ENCODE peak calls at places on chromosomes 4 and X, in seven cellular contexts. One of them, this sample, is unnamed.

GRCh38 chrX:3271485-3272186 is 74.8 kb downstream of the MXRA5 start:
- DNase-seq in MM.1S: no peak
- DNase-seq in lower lobe of right lung: no peak
- DNase-seq in LoVo: no peak
- DNase-seq in hippocampal formation: no peak
- DNase-seq in NCI-H510A treated with DMSO at 0.1 percent for 48 hours: no peak
- DNase-seq in stimulated activated CD4-positive, alpha-beta T cell treated with anti-CD3 and anti-CD28 coated beads, Interleukin-12 subunit alpha, Interleukin-12 subunit beta, amount 100 ng/mL, for 4 hours: no peak
- DNase-seq in this sample: no peak

GRCh38 chr4:113065629-113066028 is 16.2 kb downstream of the ANK2 start:
- DNase-seq in MM.1S: no peak
- DNase-seq in lower lobe of right lung: no peak
- DNase-seq in LoVo: no peak
- DNase-seq in hippocampal formation: no peak
- DNase-seq in NCI-H510A treated with DMSO at 0.1 percent for 48 hours: peak
- DNase-seq in stimulated activated CD4-positive, alpha-beta T cell treated with anti-CD3 and anti-CD28 coated beads, Interleukin-12 subunit alpha, Interleukin-12 subunit beta, amount 100 ng/mL, for 4 hours: no peak
- DNase-seq in this sample: no peak

GRCh38 chr4:88758264-88758663 is 60.6 kb upstream of the NAP1L5 start:
- DNase-seq in MM.1S: no peak
- DNase-seq in lower lobe of right lung: no peak
- DNase-seq in LoVo: no peak
- DNase-seq in hippocampal formation: no peak
- DNase-seq in NCI-H510A treated with DMSO at 0.1 percent for 48 hours: no peak
- DNase-seq in stimulated activated CD4-positive, alpha-beta T cell treated with anti-CD3 and anti-CD28 coated beads, Interleukin-12 subunit alpha, Interleukin-12 subunit beta, amount 100 ng/mL, for 4 hours: no peak
- DNase-seq in this sample: no peak

GRCh38 chr4:60962286-60962685 is 237.8 kb upstream of the ADGRL3 start:
- DNase-seq in MM.1S: no peak
- DNase-seq in lower lobe of right lung: no peak
- DNase-seq in LoVo: no peak
- DNase-seq in hippocampal formation: no peak
- DNase-seq in NCI-H510A treated with DMSO at 0.1 percent for 48 hours: no peak
- DNase-seq in stimulated activated CD4-positive, alpha-beta T cell treated with anti-CD3 and anti-CD28 coated beads, Interleukin-12 subunit alpha, Interleukin-12 subunit beta, amount 100 ng/mL, for 4 hours: no peak
- DNase-seq in this sample: no peak

GRCh38 chr4:47531241-47531953 is 46.3 kb downstream of the ATP10D start:
- DNase-seq in MM.1S: peak
- DNase-seq in lower lobe of right lung: no peak
- DNase-seq in LoVo: no peak
- DNase-seq in hippocampal formation: no peak
- DNase-seq in NCI-H510A treated with DMSO at 0.1 percent for 48 hours: no peak
- DNase-seq in stimulated activated CD4-positive, alpha-beta T cell treated with anti-CD3 and anti-CD28 coated beads, Interleukin-12 subunit alpha, Interleukin-12 subunit beta, amount 100 ng/mL, for 4 hours: no peak
- DNase-seq in this sample: no peak

GRCh38 chr4:151238477-151238876 is 38.5 kb upstream of the PRSS48 start:
- DNase-seq in MM.1S: no peak
- DNase-seq in lower lobe of right lung: no peak
- DNase-seq in LoVo: no peak
- DNase-seq in hippocampal formation: peak
- DNase-seq in NCI-H510A treated with DMSO at 0.1 percent for 48 hours: no peak
- DNase-seq in stimulated activated CD4-positive, alpha-beta T cell treated with anti-CD3 and anti-CD28 coated beads, Interleukin-12 subunit alpha, Interleukin-12 subunit beta, amount 100 ng/mL, for 4 hours: no peak
- DNase-seq in this sample: no peak

GRCh38 chrX:120768681-120769080 is 107.0 kb downstream of the CT47B1 start:
- DNase-seq in MM.1S: no peak
- DNase-seq in lower lobe of right lung: no peak
- DNase-seq in LoVo: no peak
- DNase-seq in hippocampal formation: no peak
- DNase-seq in NCI-H510A treated with DMSO at 0.1 percent for 48 hours: no peak
- DNase-seq in stimulated activated CD4-positive, alpha-beta T cell treated with anti-CD3 and anti-CD28 coated beads, Interleukin-12 subunit alpha, Interleukin-12 subunit beta, amount 100 ng/mL, for 4 hours: no peak
- DNase-seq in this sample: no peak

GRCh38 chrX:155888139-155888538 is 7.0 kb downstream of the VAMP7 start:
- DNase-seq in MM.1S: no peak
- DNase-seq in lower lobe of right lung: no peak
- DNase-seq in LoVo: peak
- DNase-seq in hippocampal formation: no peak
- DNase-seq in NCI-H510A treated with DMSO at 0.1 percent for 48 hours: no peak
- DNase-seq in stimulated activated CD4-positive, alpha-beta T cell treated with anti-CD3 and anti-CD28 coated beads, Interleukin-12 subunit alpha, Interleukin-12 subunit beta, amount 100 ng/mL, for 4 hours: no peak
- DNase-seq in this sample: no peak

GRCh38 chr4:155072417-155072816 is 136.0 kb upstream of the NPY2R start:
- DNase-seq in MM.1S: no peak
- DNase-seq in lower lobe of right lung: no peak
- DNase-seq in LoVo: no peak
- DNase-seq in hippocampal formation: no peak
- DNase-seq in NCI-H510A treated with DMSO at 0.1 percent for 48 hours: no peak
- DNase-seq in stimulated activated CD4-positive, alpha-beta T cell treated with anti-CD3 and anti-CD28 coated beads, Interleukin-12 subunit alpha, Interleukin-12 subunit beta, amount 100 ng/mL, for 4 hours: no peak
- DNase-seq in this sample: no peak

GRCh38 chrX:100410083-100410590 is at the start of gene PCDH19:
- DNase-seq in MM.1S: peak
- DNase-seq in lower lobe of right lung: peak
- DNase-seq in LoVo: no peak
- DNase-seq in hippocampal formation: peak
- DNase-seq in NCI-H510A treated with DMSO at 0.1 percent for 48 hours: peak
- DNase-seq in stimulated activated CD4-positive, alpha-beta T cell treated with anti-CD3 and anti-CD28 coated beads, Interleukin-12 subunit alpha, Interleukin-12 subunit beta, amount 100 ng/mL, for 4 hours: peak
- DNase-seq in this sample: peak

GRCh38 chr4:186170966-186171365 is 20.4 kb upstream of the CYP4V2 start:
- DNase-seq in MM.1S: no peak
- DNase-seq in lower lobe of right lung: no peak
- DNase-seq in LoVo: no peak
- DNase-seq in hippocampal formation: no peak
- DNase-seq in NCI-H510A treated with DMSO at 0.1 percent for 48 hours: no peak
- DNase-seq in stimulated activated CD4-positive, alpha-beta T cell treated with anti-CD3 and anti-CD28 coated beads, Interleukin-12 subunit alpha, Interleukin-12 subunit beta, amount 100 ng/mL, for 4 hours: no peak
- DNase-seq in this sample: no peak

GRCh38 chr4:19156786-19157185 is 1094.9 kb upstream of the SLIT2 start:
- DNase-seq in MM.1S: no peak
- DNase-seq in lower lobe of right lung: no peak
- DNase-seq in LoVo: no peak
- DNase-seq in hippocampal formation: no peak
- DNase-seq in NCI-H510A treated with DMSO at 0.1 percent for 48 hours: no peak
- DNase-seq in stimulated activated CD4-positive, alpha-beta T cell treated with anti-CD3 and anti-CD28 coated beads, Interleukin-12 subunit alpha, Interleukin-12 subunit beta, amount 100 ng/mL, for 4 hours: no peak
- DNase-seq in this sample: no peak

GRCh38 chr4:142815834-142816233 is 30.3 kb downstream of the INPP4B start:
- DNase-seq in MM.1S: no peak
- DNase-seq in lower lobe of right lung: no peak
- DNase-seq in LoVo: no peak
- DNase-seq in hippocampal formation: no peak
- DNase-seq in NCI-H510A treated with DMSO at 0.1 percent for 48 hours: no peak
- DNase-seq in stimulated activated CD4-positive, alpha-beta T cell treated with anti-CD3 and anti-CD28 coated beads, Interleukin-12 subunit alpha, Interleukin-12 subunit beta, amount 100 ng/mL, for 4 hours: no peak
- DNase-seq in this sample: no peak

GRCh38 chr4:82284475-82284857 is 89.3 kb downstream of the HNRNPD start:
- DNase-seq in MM.1S: no peak
- DNase-seq in lower lobe of right lung: no peak
- DNase-seq in LoVo: no peak
- DNase-seq in hippocampal formation: no peak
- DNase-seq in NCI-H510A treated with DMSO at 0.1 percent for 48 hours: no peak
- DNase-seq in stimulated activated CD4-positive, alpha-beta T cell treated with anti-CD3 and anti-CD28 coated beads, Interleukin-12 subunit alpha, Interleukin-12 subunit beta, amount 100 ng/mL, for 4 hours: no peak
- DNase-seq in this sample: no peak

This sample was measured in chondrocyte.